ENCODE peak calls at places on chromosomes 4 and X, in nine cellular contexts. X, U, H, E, B, K, V, T and Q are unnamed samples.

GRCh38 chrX:139204903-139205667 is 325.5 kb upstream of the F9 start:
- DNase-seq in V (no peak), E (no peak), T (no peak), U (no peak), B (peak), H (peak), X (peak), K (no peak), Q (no peak)

GRCh38 chr4:86092684-86093083 is 267.2 kb downstream of the MAPK10 start:
- DNase-seq in E (no peak), V (no peak), U (no peak), K (peak), X (no peak), T (peak), B (no peak), H (no peak), Q (no peak)

GRCh38 chrX:68820476-68821110 is 8.2 kb upstream of the EFNB1 start:
- DNase-seq in U (no peak), V (no peak), X (no peak), E (no peak), H (no peak), K (no peak), T (no peak), B (no peak), Q (no peak)

GRCh38 chr4:98522603-98523395 is 135.6 kb downstream of the TSPAN5 start:
- DNase-seq in U (no peak), T (peak), K (no peak), H (no peak), V (no peak), E (no peak), X (no peak), B (no peak), Q (peak)

GRCh38 chr4:104728380-104729122 is 233.9 kb upstream of the CXXC4 start:
- DNase-seq in B (no peak), X (no peak), V (no peak), T (peak), K (no peak), H (no peak), U (no peak), E (no peak), Q (peak)

GRCh38 chr4:47238697-47239096 is 207.3 kb downstream of the GABRB1 start:
- DNase-seq in K (no peak), V (no peak), T (peak), H (no peak), U (no peak), B (no peak), X (no peak), E (no peak), Q (no peak)

GRCh38 chr4:169359961-169360360 is 89.2 kb upstream of the SH3RF1 start:
- DNase-seq in T (no peak), E (no peak), H (no peak), B (no peak), X (no peak), K (no peak), V (no peak), U (no peak), Q (no peak)

GRCh38 chr4:176920694-176921093 is 128.0 kb upstream of the VEGFC start:
- DNase-seq in X (no peak), K (no peak), T (peak), U (no peak), V (no peak), B (no peak), H (no peak), E (no peak), Q (no peak)

GRCh38 chr4:24214796-24215195 is 324.9 kb upstream of the PPARGC1A start:
- DNase-seq in X (no peak), U (no peak), K (no peak), H (no peak), B (no peak), E (no peak), T (no peak), V (no peak), Q (no peak)

GRCh38 chr4:61336911-61337310 is 136.8 kb downstream of the ADGRL3 start:
- DNase-seq in V (no peak), E (no peak), K (no peak), T (no peak), B (no peak), U (no peak), H (no peak), X (no peak), Q (no peak)

GRCh38 chrX:64093761-64094160 is 111.7 kb downstream of the AMER1 start:
- DNase-seq in H (no peak), X (no peak), K (peak), V (no peak), E (no peak), U (no peak), B (no peak), T (peak), Q (no peak)

GRCh38 chr4:104500452-104500851 is 5.8 kb upstream of the CXXC4 start:
- DNase-seq in U (no peak), V (no peak), X (no peak), K (peak), T (no peak), H (no peak), B (no peak), E (no peak), Q (no peak)

GRCh38 chrX:106802388-106803275 is at the start of gene TBC1D8B:
- DNase-seq in V (peak), E (no peak), H (peak), K (peak), U (no peak), X (peak), B (peak), T (peak), Q (peak)

GRCh38 chr4:120049732-120050494 is 16.7 kb downstream of the MAD2L1 start:
- DNase-seq in H (peak), E (peak), U (peak), V (peak), K (peak), T (peak), X (peak), B (peak), Q (peak)

GRCh38 chrX:39705299-39705698 is 392.5 kb downstream of the BCOR start:
- DNase-seq in V (no peak), U (no peak), E (no peak), H (peak), X (no peak), B (peak), T (peak), K (no peak), Q (peak)

GRCh38 chr4:186192068-186192751 is 843 bp downstream of the CYP4V2 start:
- DNase-seq in K (peak), X (peak), T (peak), H (peak), B (no peak), V (peak), U (no peak), E (peak), Q (no peak)